ENCODE peak calls at places on chromosomes 16 and 17, in five cellular contexts. One of them, this sample, is unnamed.

GRCh38 chr17:40579471-40579870 is 14.2 kb upstream of the CCR7 start:
- DNase-seq in mammary epithelial cell: no peak
- DNase-seq in colonic mucosa: no peak
- DNase-seq in neural progenitor cell: no peak
- DNase-seq in HCT116: no peak
- DNase-seq in this sample: no peak

GRCh38 chr16:31421587-31421986 is 6.6 kb downstream of the COX6A2 start:
- DNase-seq in mammary epithelial cell: peak; percentile 61
- DNase-seq in colonic mucosa: no peak
- DNase-seq in neural progenitor cell: no peak
- DNase-seq in HCT116: no peak
- DNase-seq in this sample: no peak

GRCh38 chr17:31269597-31269996 is 27.4 kb downstream of the OMG start:
- DNase-seq in mammary epithelial cell: peak; percentile 72
- DNase-seq in colonic mucosa: no peak
- DNase-seq in neural progenitor cell: peak; percentile 28
- DNase-seq in HCT116: peak; percentile 32
- DNase-seq in this sample: peak; percentile 88

GRCh38 chr17:35878361-35878760 is 1.8 kb downstream of the CCL5 start:
- DNase-seq in mammary epithelial cell: no peak
- DNase-seq in colonic mucosa: no peak
- DNase-seq in neural progenitor cell: no peak
- DNase-seq in HCT116: no peak
- DNase-seq in this sample: no peak

GRCh38 chr17:39755550-39756375 is 18.0 kb downstream of the GRB7 start:
- DNase-seq in mammary epithelial cell: no peak
- DNase-seq in colonic mucosa: no peak
- DNase-seq in neural progenitor cell: no peak
- DNase-seq in HCT116: no peak
- DNase-seq in this sample: peak; percentile 64

GRCh38 chr17:62693616-62694415 is 66.3 kb downstream of the MRC2 start:
- DNase-seq in mammary epithelial cell: peak; percentile 72
- DNase-seq in colonic mucosa: no peak
- DNase-seq in neural progenitor cell: no peak
- DNase-seq in HCT116: no peak
- DNase-seq in this sample: peak; percentile 63

GRCh38 chr17:38459556-38459955 is 31.3 kb downstream of the ARHGAP23 start:
- DNase-seq in mammary epithelial cell: no peak
- DNase-seq in colonic mucosa: no peak
- DNase-seq in neural progenitor cell: peak; percentile 28
- DNase-seq in HCT116: no peak
- DNase-seq in this sample: no peak

GRCh38 chr17:72119963-72120877 is 600 bp upstream of the SOX9 start:
- DNase-seq in mammary epithelial cell: peak; percentile 77
- DNase-seq in colonic mucosa: peak; percentile 56
- DNase-seq in neural progenitor cell: peak; percentile 75
- DNase-seq in HCT116: peak; percentile 64
- DNase-seq in this sample: peak; percentile 89

GRCh38 chr16:11977206-11978041 is 890 bp downstream of the SNX29 start:
- DNase-seq in mammary epithelial cell: peak; percentile 69
- DNase-seq in colonic mucosa: no peak
- DNase-seq in neural progenitor cell: peak; percentile 35
- DNase-seq in HCT116: peak; percentile 15
- DNase-seq in this sample: peak; percentile 55

GRCh38 chr16:29849505-29849904 is 13.5 kb downstream of the CDIPT start:
- DNase-seq in mammary epithelial cell: no peak
- DNase-seq in colonic mucosa: no peak
- DNase-seq in neural progenitor cell: peak; percentile 45
- DNase-seq in HCT116: no peak
- DNase-seq in this sample: peak; percentile 84

GRCh38 chr17:40547079-40547784 is 18.0 kb downstream of the CCR7 start:
- DNase-seq in mammary epithelial cell: peak; percentile 97
- DNase-seq in colonic mucosa: no peak
- DNase-seq in neural progenitor cell: no peak
- DNase-seq in HCT116: no peak
- DNase-seq in this sample: peak; percentile 48

GRCh38 chr16:11118479-11118878 is 137.5 kb downstream of the SOCS1 start:
- DNase-seq in mammary epithelial cell: no peak
- DNase-seq in colonic mucosa: no peak
- DNase-seq in neural progenitor cell: no peak
- DNase-seq in HCT116: no peak
- DNase-seq in this sample: no peak

GRCh38 chr17:4643676-4644075 is 2.2 kb upstream of the ALOX15 start:
- DNase-seq in mammary epithelial cell: no peak
- DNase-seq in colonic mucosa: peak; percentile 51
- DNase-seq in neural progenitor cell: no peak
- DNase-seq in HCT116: no peak
- DNase-seq in this sample: no peak

GRCh38 chr17:4648741-4649140 is 7.3 kb upstream of the ALOX15 start:
- DNase-seq in mammary epithelial cell: no peak
- DNase-seq in colonic mucosa: peak; percentile 75
- DNase-seq in neural progenitor cell: no peak
- DNase-seq in HCT116: no peak
- DNase-seq in this sample: no peak

GRCh38 chr17:4641297-4642195 is at the start of gene ALOX15:
- DNase-seq in mammary epithelial cell: no peak
- DNase-seq in colonic mucosa: no peak
- DNase-seq in neural progenitor cell: peak; percentile 62
- DNase-seq in HCT116: no peak
- DNase-seq in this sample: peak; percentile 80

GRCh38 chr17:4642286-4642685 is 808 bp upstream of the ALOX15 start:
- DNase-seq in mammary epithelial cell: no peak
- DNase-seq in colonic mucosa: no peak
- DNase-seq in neural progenitor cell: peak; percentile 52
- DNase-seq in HCT116: no peak
- DNase-seq in this sample: no peak

DNA sequence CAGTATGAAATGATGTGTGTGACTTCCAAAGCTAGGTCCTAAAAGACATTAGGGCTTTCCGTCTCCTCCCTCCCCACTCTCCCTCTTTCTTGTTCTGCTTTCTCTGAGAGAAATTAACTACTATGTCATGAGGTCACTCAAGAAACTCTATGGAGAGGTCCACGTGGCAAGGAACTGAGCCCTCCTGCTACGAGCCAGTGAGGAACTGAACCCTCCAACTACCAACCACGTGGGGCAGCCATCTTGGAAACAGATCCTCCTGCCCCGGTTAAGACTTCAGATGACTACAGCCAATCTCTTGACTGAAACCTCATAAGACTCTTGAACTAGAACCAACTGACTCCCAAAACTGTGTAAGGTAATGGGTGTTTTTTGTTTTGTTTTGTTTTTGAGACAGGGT is 4.2 kb upstream of the ALOX15 start:
- DNase-seq in mammary epithelial cell: no peak
- DNase-seq in colonic mucosa: no peak
- DNase-seq in neural progenitor cell: no peak
- DNase-seq in HCT116: no peak
- DNase-seq in this sample: no peak
- H3K4me3 ChIP-seq in mammary epithelial cell: no peak overlapping the region
- H3K4me3 ChIP-seq in colonic mucosa: no peak overlapping the region
- H3K4me3 ChIP-seq in neural progenitor cell: no peak overlapping the region
- H3K4me3 ChIP-seq in HCT116: no peak overlapping the region
- H3K4me3 ChIP-seq in this sample: no peak overlapping the region

GRCh38 chr17:58210922-58211321 is 8.1 kb downstream of the MKS1 start:
- DNase-seq in mammary epithelial cell: no peak
- DNase-seq in colonic mucosa: no peak
- DNase-seq in neural progenitor cell: no peak
- DNase-seq in HCT116: no peak
- DNase-seq in this sample: peak; percentile 76
- TF ChIP-seq CTCF in mammary epithelial cell: peak; percentile 17
- TF ChIP-seq CTCF in colonic mucosa: no peak
- TF ChIP-seq CTCF in neural progenitor cell: peak; percentile 17
- TF ChIP-seq CTCF in HCT116: peak; percentile 49
- TF ChIP-seq CTCF in this sample: peak; percentile 75

DNA sequence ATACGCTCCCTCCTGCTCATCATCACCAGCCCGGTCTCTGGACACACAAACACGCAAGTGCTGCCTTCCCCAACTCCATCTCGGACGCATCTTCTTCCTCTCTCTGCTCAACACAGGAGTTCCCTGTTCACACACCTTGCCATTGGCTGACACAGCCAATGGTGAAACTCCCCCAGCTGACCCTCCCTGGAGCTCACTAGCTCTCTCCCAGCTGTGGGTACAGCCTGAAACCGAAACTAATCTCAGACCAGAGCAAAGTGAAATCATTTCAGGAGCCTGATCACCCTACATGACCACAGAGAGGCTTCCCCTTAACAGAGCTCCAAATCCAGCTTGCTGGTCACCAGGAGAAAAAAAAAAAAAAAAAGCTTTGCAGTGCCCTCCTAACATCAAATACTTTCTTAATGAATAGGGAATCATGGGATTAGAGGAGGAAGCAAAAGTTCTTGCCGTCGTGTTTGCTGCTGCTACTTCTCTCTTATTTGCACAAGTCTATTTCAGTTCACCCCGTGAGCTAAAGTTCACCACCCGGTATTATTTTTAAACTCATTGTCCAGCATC is 8.3 kb downstream of the CUEDC1 start:
- DNase-seq in mammary epithelial cell: peak; percentile 69
- DNase-seq in colonic mucosa: peak; percentile 72
- DNase-seq in neural progenitor cell: no peak
- DNase-seq in HCT116: no peak
- DNase-seq in this sample: no peak
- H3K9ac ChIP-seq in mammary epithelial cell: no peak overlapping the region
- H3K9ac ChIP-seq in colonic mucosa: peak overlapping the region; percentile 83
- H3K9ac ChIP-seq in neural progenitor cell: no peak overlapping the region
- H3K9ac ChIP-seq in HCT116: peak overlapping the region; percentile 63
- H3K9ac ChIP-seq in this sample: no peak overlapping the region

GRCh38 chr16:84599528-84600202 is 18.2 kb downstream of the COTL1 start:
- DNase-seq in mammary epithelial cell: peak; percentile 16
- DNase-seq in colonic mucosa: peak; percentile 42
- DNase-seq in neural progenitor cell: peak; percentile 92
- DNase-seq in HCT116: no peak
- DNase-seq in this sample: peak; percentile 94
- H3K4me3 ChIP-seq in mammary epithelial cell: no peak overlapping the region
- H3K4me3 ChIP-seq in colonic mucosa: no peak overlapping the region
- H3K4me3 ChIP-seq in neural progenitor cell: peak overlapping the region; percentile 29
- H3K4me3 ChIP-seq in HCT116: no peak overlapping the region
- H3K4me3 ChIP-seq in this sample: peak overlapping the region; percentile 73

GRCh38 chr16:87382023-87382785 is 1.4 kb downstream of the FBXO31 start:
- DNase-seq in mammary epithelial cell: no peak
- DNase-seq in colonic mucosa: peak; percentile 50
- DNase-seq in neural progenitor cell: no peak
- DNase-seq in HCT116: no peak
- DNase-seq in this sample: no peak

GRCh38 chr16:87384162-87384999 is 805 bp upstream of the FBXO31 start:
- DNase-seq in mammary epithelial cell: no peak
- DNase-seq in colonic mucosa: peak; percentile 60
- DNase-seq in neural progenitor cell: no peak
- DNase-seq in HCT116: no peak
- DNase-seq in this sample: no peak

GRCh38 chr16:87383522-87384161 is at the start of gene FBXO31:
- DNase-seq in mammary epithelial cell: peak; percentile 88
- DNase-seq in colonic mucosa: peak; percentile 89
- DNase-seq in neural progenitor cell: peak; percentile 94
- DNase-seq in HCT116: peak; percentile 88
- DNase-seq in this sample: peak; percentile 98

GRCh38 chr16:87380403-87380802 is 3.2 kb downstream of the FBXO31 start:
- DNase-seq in mammary epithelial cell: no peak
- DNase-seq in colonic mucosa: no peak
- DNase-seq in neural progenitor cell: no peak
- DNase-seq in HCT116: no peak
- DNase-seq in this sample: no peak

GRCh38 chr16:87380875-87381274 is 2.7 kb downstream of the FBXO31 start:
- DNase-seq in mammary epithelial cell: no peak
- DNase-seq in colonic mucosa: no peak
- DNase-seq in neural progenitor cell: no peak
- DNase-seq in HCT116: no peak
- DNase-seq in this sample: no peak
- TF ChIP-seq CTCF in mammary epithelial cell: no peak
- TF ChIP-seq CTCF in colonic mucosa: no peak
- TF ChIP-seq CTCF in neural progenitor cell: no peak
- TF ChIP-seq CTCF in HCT116: no peak
- TF ChIP-seq CTCF in this sample: no peak

GRCh38 chr17:42399121-42399520 is 10.9 kb upstream of the STAT3 start:
- DNase-seq in mammary epithelial cell: no peak
- DNase-seq in colonic mucosa: no peak
- DNase-seq in neural progenitor cell: no peak
- DNase-seq in HCT116: no peak
- DNase-seq in this sample: no peak
- H3K9ac ChIP-seq in mammary epithelial cell: no peak overlapping the region
- H3K9ac ChIP-seq in colonic mucosa: no peak overlapping the region
- H3K9ac ChIP-seq in neural progenitor cell: no peak overlapping the region
- H3K9ac ChIP-seq in HCT116: no peak overlapping the region
- H3K9ac ChIP-seq in this sample: no peak overlapping the region

This sample was measured in endodermal cell.